ENCODE peak calls at places on chromosomes 1 and 21, in seven cellular contexts. L is SHP77, W is fibroblast of mammary gland, Z is activated gamma-delta T cell treated with Interleukin-2 at 50 U/mL for 16 hours, P is EH, D is NCI-H446, U is GF-D8. M is an unnamed sample.

GRCh38 chr1:204345941-204346678 is 13.6 kb downstream of the PLEKHA6 start:
- DNase-seq in L (no peak), P (no peak), W (no peak), D (no peak), U (no peak), Z (no peak), M (no peak)

GRCh38 chr1:54376085-54377039 is 29.8 kb downstream of the SSBP3 start:
- DNase-seq in P (no peak), D (no peak), L (no peak), Z (no peak), W (no peak), U (no peak), M (no peak)

GRCh38 chr21:46194374-46195334 is 10.4 kb upstream of the SPATC1L start:
- DNase-seq in Z (no peak), P (no peak), L (no peak), W (no peak), U (no peak), D (no peak), M (no peak)

GRCh38 chr1:29379438-29380073 is 143.2 kb downstream of the PTPRU start:
- DNase-seq in Z (no peak), P (peak), W (peak), U (no peak), L (peak), D (no peak), M (peak)

GRCh38 chr1:6028042-6028895 is 17.4 kb upstream of the KCNAB2 start:
- DNase-seq in P (no peak), L (no peak), D (no peak), Z (peak), W (peak), U (peak), M (no peak)

GRCh38 chr1:234997201-234998173 is 131.2 kb downstream of the TOMM20 start:
- DNase-seq in L (peak), D (peak), P (peak), Z (no peak), W (peak), U (no peak), M (no peak)

GRCh38 chr1:179082308-179083030 is 599 bp downstream of the TOR3A start:
- DNase-seq in P (peak), W (no peak), Z (peak), L (peak), U (no peak), D (no peak), M (no peak)

GRCh38 chr1:198672124-198672523 is 33.3 kb downstream of the PTPRC start:
- DNase-seq in Z (no peak), P (peak), L (no peak), W (no peak), U (no peak), D (no peak), M (no peak)

GRCh38 chr1:96362623-96363022 is 359.0 kb upstream of the PTBP2 start:
- DNase-seq in D (no peak), U (no peak), L (no peak), Z (no peak), P (peak), W (peak), M (no peak)

GRCh38 chr21:45478115-45478801 is 64.0 kb downstream of the SLC19A1 start:
- DNase-seq in U (peak), L (peak), Z (peak), W (peak), P (peak), D (peak), M (peak)

GRCh38 chr1:25342846-25343245 is 4.7 kb downstream of the TMEM50A start:
- DNase-seq in Z (no peak), D (no peak), W (no peak), L (no peak), P (peak), U (no peak), M (no peak)

GRCh38 chr1:67431869-67432578 is 1.8 kb upstream of the SERBP1 start:
- DNase-seq in P (no peak), L (peak), D (no peak), W (peak), U (peak), Z (no peak), M (no peak)

GRCh38 chr1:4605158-4605557 is 49.3 kb upstream of the AJAP1 start:
- DNase-seq in L (no peak), W (no peak), Z (no peak), P (no peak), U (no peak), D (no peak), M (no peak)

GRCh38 chr1:162131405-162132321 is 62.2 kb downstream of the NOS1AP start:
- DNase-seq in D (no peak), U (no peak), Z (no peak), W (no peak), P (no peak), L (no peak), M (no peak)

GRCh38 chr1:168518201-168518689 is 25.6 kb downstream of the XCL2 start:
- DNase-seq in W (no peak), L (no peak), Z (no peak), P (no peak), D (no peak), U (no peak), M (no peak)

GRCh38 chr1:226129230-226129629 is 57.3 kb downstream of the ACBD3 start:
- DNase-seq in U (no peak), W (no peak), Z (no peak), D (no peak), P (no peak), L (no peak), M (no peak)

GRCh38 chr1:243733670-243734310 is 116.3 kb downstream of the AKT3 start:
- DNase-seq in U (no peak), W (no peak), D (no peak), Z (no peak), P (no peak), L (no peak), M (no peak)

GRCh38 chr21:25457411-25457810 is 149.9 kb downstream of the MRPL39 start:
- DNase-seq in D (no peak), P (peak), L (no peak), U (no peak), W (peak), Z (no peak), M (no peak)

GRCh38 chr1:19284881-19285280 is 3.7 kb downstream of the AKR7A3 start:
- DNase-seq in P (no peak), L (no peak), U (no peak), Z (no peak), W (no peak), D (no peak), M (no peak)

GRCh38 chr1:223780926-223781325 is 64.8 kb downstream of the TP53BP2 start:
- DNase-seq in D (no peak), Z (no peak), P (no peak), W (no peak), L (no peak), U (no peak), M (no peak)

GRCh38 chr1:218425647-218426342 is 80.7 kb downstream of the TGFB2 start:
- DNase-seq in L (no peak), W (peak), Z (no peak), U (no peak), P (peak), D (no peak), M (no peak)

GRCh38 chr1:85462931-85463665 is 1.9 kb downstream of the DDAH1 start:
- DNase-seq in D (peak), Z (no peak), U (no peak), P (no peak), W (no peak), L (no peak), M (no peak)

GRCh38 chr1:194069168-194069830 is 882.9 kb upstream of the B3GALT2 start:
- DNase-seq in Z (no peak), P (peak), L (no peak), D (peak), W (peak), U (no peak), M (no peak)

GRCh38 chr1:161307230-161307768 is 2.5 kb downstream of the MPZ start:
- DNase-seq in L (no peak), Z (no peak), P (peak), D (no peak), W (peak), U (peak), M (no peak)

GRCh38 chr1:222020553-222020952 is 278.7 kb upstream of the DUSP10 start:
- DNase-seq in D (no peak), L (no peak), P (no peak), Z (no peak), W (no peak), U (no peak), M (no peak)

GRCh38 chr1:19123837-19124236 is 86.2 kb downstream of the UBR4 start:
- DNase-seq in U (peak), D (no peak), Z (peak), L (no peak), P (no peak), W (no peak), M (no peak)

M was measured in NCI-H1694.